ENCODE peak calls at places on chromosome 1, in four cellular contexts. One of them, this sample, is unnamed.

GRCh38 chr1:204417231-204417997 is 5.8 kb upstream of the PPP1R15B start:
- DNase-seq in H1: no peak
- DNase-seq in K562: peak; percentile 74
- DNase-seq in GM12878: no peak
- DNase-seq in this sample: peak; percentile 65

GRCh38 chr1:88013485-88013884 is 670.6 kb upstream of the PKN2 start:
- DNase-seq in H1: no peak
- DNase-seq in K562: no peak
- DNase-seq in GM12878: no peak
- DNase-seq in this sample: no peak

GRCh38 chr1:172143384-172144025 is 277.0 kb upstream of the C1orf105 start:
- DNase-seq in H1: no peak
- DNase-seq in K562: no peak
- DNase-seq in GM12878: no peak
- DNase-seq in this sample: no peak

GRCh38 chr1:11285883-11286734 is 13.1 kb downstream of the UBIAD1 start:
- DNase-seq in H1: no peak
- DNase-seq in K562: no peak
- DNase-seq in GM12878: no peak
- DNase-seq in this sample: peak; percentile 49

GRCh38 chr1:19861842-19862530 is 20.2 kb upstream of the OTUD3 start:
- DNase-seq in H1: no peak
- DNase-seq in K562: no peak
- DNase-seq in GM12878: no peak
- DNase-seq in this sample: no peak

GRCh38 chr1:1806890-1807289 is 28.6 kb upstream of the NADK start:
- DNase-seq in H1: no peak
- DNase-seq in K562: no peak
- DNase-seq in GM12878: no peak
- DNase-seq in this sample: no peak

GRCh38 chr1:43503534-43503933 is 27.1 kb upstream of the PTPRF start:
- DNase-seq in H1: no peak
- DNase-seq in K562: no peak
- DNase-seq in GM12878: no peak
- DNase-seq in this sample: no peak

GRCh38 chr1:231806623-231807470 is 180.3 kb downstream of the DISC1 start:
- DNase-seq in H1: peak; percentile 53
- DNase-seq in K562: peak; percentile 60
- DNase-seq in GM12878: no peak
- DNase-seq in this sample: peak; percentile 58

GRCh38 chr1:212431656-212432055 is 1.1 kb upstream of the NENF start:
- DNase-seq in H1: no peak
- DNase-seq in K562: no peak
- DNase-seq in GM12878: no peak
- DNase-seq in this sample: no peak

GRCh38 chr1:95046359-95046758 is 26.4 kb downstream of the ALG14 start:
- DNase-seq in H1: no peak
- DNase-seq in K562: no peak
- DNase-seq in GM12878: no peak
- DNase-seq in this sample: no peak

GRCh38 chr1:18642278-18643095 is 11.8 kb downstream of the PAX7 start:
- DNase-seq in H1: no peak
- DNase-seq in K562: no peak
- DNase-seq in GM12878: no peak
- DNase-seq in this sample: no peak

GRCh38 chr1:110434946-110435345 is 16.0 kb upstream of the PROK1 start:
- DNase-seq in H1: no peak
- DNase-seq in K562: peak; percentile 44
- DNase-seq in GM12878: no peak
- DNase-seq in this sample: no peak

GRCh38 chr1:58968360-58968952 is 184.6 kb upstream of the JUN start:
- DNase-seq in H1: no peak
- DNase-seq in K562: peak; percentile 37
- DNase-seq in GM12878: peak; percentile 92
- DNase-seq in this sample: peak; percentile 29

GRCh38 chr1:24707659-24708058 is 37.6 kb upstream of the CLIC4 start:
- DNase-seq in H1: no peak
- DNase-seq in K562: no peak
- DNase-seq in GM12878: no peak
- DNase-seq in this sample: no peak

GRCh38 chr1:9247894-9248293 is 13.3 kb downstream of the H6PD start:
- DNase-seq in H1: no peak
- DNase-seq in K562: no peak
- DNase-seq in GM12878: no peak
- DNase-seq in this sample: no peak

GRCh38 chr1:226981838-226982237 is 41.7 kb downstream of the COQ8A start:
- DNase-seq in H1: no peak
- DNase-seq in K562: no peak
- DNase-seq in GM12878: no peak
- DNase-seq in this sample: no peak

GRCh38 chr1:153001382-153001781 is at the start of gene SPRR3:
- DNase-seq in H1: no peak
- DNase-seq in K562: no peak
- DNase-seq in GM12878: no peak
- DNase-seq in this sample: no peak

GRCh38 chr1:163071381-163072255 is 2.5 kb downstream of the RGS4 start:
- DNase-seq in H1: peak; percentile 3
- DNase-seq in K562: peak; percentile 61
- DNase-seq in GM12878: no peak
- DNase-seq in this sample: peak; percentile 44

GRCh38 chr1:157045251-157046218 is at the start of gene ARHGEF11:
- DNase-seq in H1: peak; percentile 38
- DNase-seq in K562: peak; percentile 95
- DNase-seq in GM12878: no peak
- DNase-seq in this sample: peak; percentile 97

GRCh38 chr1:186187601-186188000 is 187.5 kb downstream of the TPR start:
- DNase-seq in H1: no peak
- DNase-seq in K562: no peak
- DNase-seq in GM12878: no peak
- DNase-seq in this sample: no peak

GRCh38 chr1:18094096-18094495 is 13.5 kb upstream of the IGSF21 start:
- DNase-seq in H1: no peak
- DNase-seq in K562: no peak
- DNase-seq in GM12878: no peak
- DNase-seq in this sample: no peak

GRCh38 chr1:89900791-89901708 is 80.2 kb downstream of the LRRC8D start:
- DNase-seq in H1: no peak
- DNase-seq in K562: no peak
- DNase-seq in GM12878: no peak
- DNase-seq in this sample: peak; percentile 28

GRCh38 chr1:11704226-11704619 is 12.7 kb downstream of the DRAXIN start:
- DNase-seq in H1: no peak
- DNase-seq in K562: no peak
- DNase-seq in GM12878: no peak
- DNase-seq in this sample: no peak

GRCh38 chr1:160901768-160902167 is 16.8 kb upstream of the ITLN1 start:
- DNase-seq in H1: no peak
- DNase-seq in K562: no peak
- DNase-seq in GM12878: no peak
- DNase-seq in this sample: no peak

GRCh38 chr1:174996474-174996873 is 3.3 kb upstream of the CACYBP start:
- DNase-seq in H1: no peak
- DNase-seq in K562: no peak
- DNase-seq in GM12878: no peak
- DNase-seq in this sample: no peak

GRCh38 chr1:32891630-32892029 is 5.3 kb downstream of the HPCA start:
- DNase-seq in H1: no peak
- DNase-seq in K562: no peak
- DNase-seq in GM12878: no peak
- DNase-seq in this sample: no peak

GRCh38 chr1:43053040-43053439 is 94.4 kb upstream of the SLC2A1 start:
- DNase-seq in H1: no peak
- DNase-seq in K562: no peak
- DNase-seq in GM12878: no peak
- DNase-seq in this sample: no peak

GRCh38 chr1:69073176-69073575 is 494.5 kb upstream of the LRRC7 start:
- DNase-seq in H1: no peak
- DNase-seq in K562: no peak
- DNase-seq in GM12878: no peak
- DNase-seq in this sample: no peak

GRCh38 chr1:8408151-8408839 is 90.4 kb downstream of the SLC45A1 start:
- DNase-seq in H1: no peak
- DNase-seq in K562: no peak
- DNase-seq in GM12878: no peak
- DNase-seq in this sample: no peak

GRCh38 chr1:109649380-109649987 is 6.4 kb upstream of the GSTM4 start:
- DNase-seq in H1: no peak
- DNase-seq in K562: peak; percentile 48
- DNase-seq in GM12878: no peak
- DNase-seq in this sample: peak; percentile 56

GRCh38 chr1:19815801-19816736 is 986 bp upstream of the RNF186 start:
- DNase-seq in H1: no peak
- DNase-seq in K562: no peak
- DNase-seq in GM12878: no peak
- DNase-seq in this sample: no peak

GRCh38 chr1:50346621-50347020 is 76.6 kb downstream of the DMRTA2 start:
- DNase-seq in H1: no peak
- DNase-seq in K562: no peak
- DNase-seq in GM12878: no peak
- DNase-seq in this sample: peak; percentile 81

GRCh38 chr1:29655945-29656866 is 419.9 kb downstream of the PTPRU start:
- DNase-seq in H1: no peak
- DNase-seq in K562: peak; percentile 41
- DNase-seq in GM12878: no peak
- DNase-seq in this sample: peak; percentile 53

GRCh38 chr1:153663211-153663610 is 4.7 kb downstream of the SNAPIN start:
- DNase-seq in H1: no peak
- DNase-seq in K562: no peak
- DNase-seq in GM12878: no peak
- DNase-seq in this sample: no peak

GRCh38 chr1:225834417-225835329 is 24.7 kb downstream of the EPHX1 start:
- DNase-seq in H1: no peak
- DNase-seq in K562: no peak
- DNase-seq in GM12878: no peak
- DNase-seq in this sample: no peak

DNA sequence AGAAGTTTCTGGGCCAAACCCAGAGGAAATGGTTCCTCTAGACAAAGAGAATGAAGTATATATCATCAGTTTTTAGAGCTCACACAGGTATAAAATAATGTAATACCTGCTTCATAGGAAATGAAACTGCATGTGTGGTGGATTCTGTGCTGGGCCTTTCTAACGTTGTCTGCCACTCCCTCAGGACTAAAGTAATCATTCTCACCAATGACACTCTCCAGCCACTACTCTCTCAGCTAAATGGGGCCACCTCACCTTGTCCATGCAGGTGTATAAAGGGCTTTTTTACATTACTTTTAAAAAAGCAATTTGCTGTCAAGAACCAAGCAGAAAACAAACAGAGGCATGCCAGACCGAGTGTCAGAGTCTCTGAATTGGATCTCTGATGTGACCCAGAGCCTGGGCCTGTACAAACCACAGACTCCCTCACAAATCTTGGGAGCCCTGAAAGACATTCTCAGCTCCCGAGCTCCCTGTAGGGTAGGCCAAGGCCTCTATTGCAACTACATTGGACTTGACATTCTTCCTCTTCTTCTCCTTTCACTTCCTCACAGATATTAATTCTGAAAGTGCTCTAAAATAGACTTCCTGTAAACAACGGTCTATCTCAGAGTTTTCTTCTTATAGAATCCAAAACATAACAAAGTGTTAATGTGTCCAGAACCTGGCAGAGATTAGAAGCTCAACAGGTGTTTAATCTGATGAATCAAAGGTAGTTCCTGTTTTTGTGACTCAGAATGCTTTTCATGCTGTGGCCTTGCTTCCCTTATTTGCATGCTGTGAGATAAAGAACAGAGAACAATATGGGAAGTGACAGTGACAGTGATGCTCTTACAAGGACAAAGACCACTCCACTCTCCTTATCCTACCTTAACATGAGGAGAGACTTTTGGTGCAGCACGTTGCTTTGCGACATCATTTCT is 8.6 kb downstream of the AIM2 start:
- DNase-seq in H1: no peak
- DNase-seq in K562: no peak
- DNase-seq in GM12878: peak; percentile 86
- DNase-seq in this sample: no peak
- TF ChIP-seq NRF1 in H1: no peak
- TF ChIP-seq NRF1 in K562: no peak
- TF ChIP-seq NRF1 in GM12878: no peak
- TF ChIP-seq NRF1 in this sample: no peak

GRCh38 chr1:230643887-230644286 is 1.6 kb downstream of the COG2 start:
- DNase-seq in H1: no peak
- DNase-seq in K562: no peak
- DNase-seq in GM12878: no peak
- DNase-seq in this sample: no peak
- TF ChIP-seq NRF1 in H1: no peak
- TF ChIP-seq NRF1 in K562: no peak
- TF ChIP-seq NRF1 in GM12878: no peak
- TF ChIP-seq NRF1 in this sample: no peak

GRCh38 chr1:201123866-201124265 is 3.1 kb downstream of the ASCL5 start:
- DNase-seq in H1: no peak
- DNase-seq in K562: no peak
- DNase-seq in GM12878: no peak
- DNase-seq in this sample: no peak

GRCh38 chr1:201125805-201126204 is 1.2 kb downstream of the ASCL5 start:
- DNase-seq in H1: no peak
- DNase-seq in K562: no peak
- DNase-seq in GM12878: no peak
- DNase-seq in this sample: no peak

GRCh38 chr1:201126832-201127754 is at the start of gene ASCL5:
- DNase-seq in H1: no peak
- DNase-seq in K562: peak; percentile 36
- DNase-seq in GM12878: no peak
- DNase-seq in this sample: peak; percentile 44

GRCh38 chr1:201126463-201126831 is 537 bp downstream of the ASCL5 start:
- DNase-seq in H1: no peak
- DNase-seq in K562: no peak
- DNase-seq in GM12878: no peak
- DNase-seq in this sample: no peak

GRCh38 chr1:201125019-201125418 is 2.0 kb downstream of the ASCL5 start:
- DNase-seq in H1: no peak
- DNase-seq in K562: no peak
- DNase-seq in GM12878: no peak
- DNase-seq in this sample: no peak
- TF ChIP-seq NRF1 in H1: no peak
- TF ChIP-seq NRF1 in K562: no peak
- TF ChIP-seq NRF1 in GM12878: no peak
- TF ChIP-seq NRF1 in this sample: no peak

GRCh38 chr1:71804140-71804539 is 478.2 kb downstream of the NEGR1 start:
- DNase-seq in H1: no peak
- DNase-seq in K562: no peak
- DNase-seq in GM12878: no peak
- DNase-seq in this sample: peak; percentile 14

GRCh38 chr1:71809085-71809484 is 473.3 kb downstream of the NEGR1 start:
- DNase-seq in H1: no peak
- DNase-seq in K562: no peak
- DNase-seq in GM12878: no peak
- DNase-seq in this sample: no peak
- TF ChIP-seq NRF1 in H1: no peak
- TF ChIP-seq NRF1 in K562: no peak
- TF ChIP-seq NRF1 in GM12878: no peak
- TF ChIP-seq NRF1 in this sample: no peak